ENCODE peak calls at places on chromosomes 13 and 19, in four cellular contexts. One of them, this sample, is unnamed.

GRCh38 chr19:28519950-28520861 is 692.7 kb downstream of the UQCRFS1 start:
- DNase-seq in spleen: no peak
- DNase-seq in CD8-positive, alpha-beta T cell: no peak
- DNase-seq in ascending aorta: no peak
- DNase-seq in this sample: no peak

GRCh38 chr13:100987993-100988392 is 313.4 kb upstream of the TMTC4 start:
- DNase-seq in spleen: no peak
- DNase-seq in CD8-positive, alpha-beta T cell: no peak
- DNase-seq in ascending aorta: no peak
- DNase-seq in this sample: no peak

GRCh38 chr13:24606486-24607170 is 73.6 kb upstream of the ATP12A start:
- DNase-seq in spleen: no peak
- DNase-seq in CD8-positive, alpha-beta T cell: no peak
- DNase-seq in ascending aorta: no peak
- DNase-seq in this sample: no peak

GRCh38 chr19:51185868-51186215 is 39.0 kb upstream of the CD33 start:
- DNase-seq in spleen: no peak
- DNase-seq in CD8-positive, alpha-beta T cell: no peak
- DNase-seq in ascending aorta: no peak
- DNase-seq in this sample: no peak

GRCh38 chr19:35524181-35524838 is 3.8 kb downstream of the SBSN start:
- DNase-seq in spleen: no peak
- DNase-seq in CD8-positive, alpha-beta T cell: no peak
- DNase-seq in ascending aorta: no peak
- DNase-seq in this sample: no peak

GRCh38 chr13:110640591-110641029 is 25.3 kb downstream of the NAXD start:
- DNase-seq in spleen: peak
- DNase-seq in CD8-positive, alpha-beta T cell: no peak
- DNase-seq in ascending aorta: no peak
- DNase-seq in this sample: no peak

GRCh38 chr19:7870571-7871279 is 3.5 kb downstream of the PRR36 start:
- DNase-seq in spleen: no peak
- DNase-seq in CD8-positive, alpha-beta T cell: peak
- DNase-seq in ascending aorta: no peak
- DNase-seq in this sample: peak

GRCh38 chr13:112918746-112919145 is 50.3 kb upstream of the MCF2L start:
- DNase-seq in spleen: no peak
- DNase-seq in CD8-positive, alpha-beta T cell: no peak
- DNase-seq in ascending aorta: no peak
- DNase-seq in this sample: no peak

GRCh38 chr19:34336781-34337271 is 28.2 kb upstream of the GPI start:
- DNase-seq in spleen: no peak
- DNase-seq in CD8-positive, alpha-beta T cell: no peak
- DNase-seq in ascending aorta: peak
- DNase-seq in this sample: peak

GRCh38 chr13:48626077-48626449 is 27.7 kb upstream of the CYSLTR2 start:
- DNase-seq in spleen: no peak
- DNase-seq in CD8-positive, alpha-beta T cell: no peak
- DNase-seq in ascending aorta: no peak
- DNase-seq in this sample: no peak

GRCh38 chr19:8208119-8208709 is 956 bp upstream of the CERS4 start:
- DNase-seq in spleen: no peak
- DNase-seq in CD8-positive, alpha-beta T cell: no peak
- DNase-seq in ascending aorta: no peak
- DNase-seq in this sample: no peak

GRCh38 chr19:55355213-55355821 is 798 bp upstream of the COX6B2 start:
- DNase-seq in spleen: no peak
- DNase-seq in CD8-positive, alpha-beta T cell: no peak
- DNase-seq in ascending aorta: no peak
- DNase-seq in this sample: no peak

GRCh38 chr19:13748169-13748884 is 16.0 kb upstream of the MRI1 start:
- DNase-seq in spleen: no peak
- DNase-seq in CD8-positive, alpha-beta T cell: no peak
- DNase-seq in ascending aorta: no peak
- DNase-seq in this sample: no peak

GRCh38 chr19:17473041-17473440 is 2.7 kb downstream of the SLC27A1 start:
- DNase-seq in spleen: no peak
- DNase-seq in CD8-positive, alpha-beta T cell: no peak
- DNase-seq in ascending aorta: no peak
- DNase-seq in this sample: no peak

GRCh38 chr13:112397108-112397507 is 21.0 kb downstream of the SPACA7 start:
- DNase-seq in spleen: no peak
- DNase-seq in CD8-positive, alpha-beta T cell: no peak
- DNase-seq in ascending aorta: no peak
- DNase-seq in this sample: no peak

GRCh38 chr13:93199856-93200255 is 26.8 kb upstream of the GPC6 start:
- DNase-seq in spleen: no peak
- DNase-seq in CD8-positive, alpha-beta T cell: no peak
- DNase-seq in ascending aorta: no peak
- DNase-seq in this sample: no peak

GRCh38 chr13:18951412-18951811 is 230.2 kb downstream of the TUBA3C start:
- DNase-seq in spleen: peak
- DNase-seq in CD8-positive, alpha-beta T cell: no peak
- DNase-seq in ascending aorta: no peak
- DNase-seq in this sample: no peak

GRCh38 chr13:84481958-84482357 is 599.7 kb upstream of the SLITRK1 start:
- DNase-seq in spleen: no peak
- DNase-seq in CD8-positive, alpha-beta T cell: no peak
- DNase-seq in ascending aorta: no peak
- DNase-seq in this sample: no peak

GRCh38 chr13:102651392-102651791 is 43.5 kb downstream of the METTL21C start:
- DNase-seq in spleen: no peak
- DNase-seq in CD8-positive, alpha-beta T cell: no peak
- DNase-seq in ascending aorta: no peak
- DNase-seq in this sample: no peak

GRCh38 chr19:17748884-17749638 is 2.2 kb upstream of the FCHO1 start:
- DNase-seq in spleen: no peak
- DNase-seq in CD8-positive, alpha-beta T cell: no peak
- DNase-seq in ascending aorta: no peak
- DNase-seq in this sample: no peak

GRCh38 chr19:51811344-51811743 is 16.4 kb downstream of the FPR3 start:
- DNase-seq in spleen: no peak
- DNase-seq in CD8-positive, alpha-beta T cell: no peak
- DNase-seq in ascending aorta: peak
- DNase-seq in this sample: no peak

GRCh38 chr19:6577410-6578125 is 13.4 kb downstream of the CD70 start:
- DNase-seq in spleen: no peak
- DNase-seq in CD8-positive, alpha-beta T cell: no peak
- DNase-seq in ascending aorta: no peak
- DNase-seq in this sample: no peak

GRCh38 chr19:39492225-39492624 is 6.5 kb upstream of the DLL3 start:
- DNase-seq in spleen: no peak
- DNase-seq in CD8-positive, alpha-beta T cell: no peak
- DNase-seq in ascending aorta: no peak
- DNase-seq in this sample: no peak

GRCh38 chr19:19691683-19692082 is 23.0 kb downstream of the ZNF101 start:
- DNase-seq in spleen: no peak
- DNase-seq in CD8-positive, alpha-beta T cell: no peak
- DNase-seq in ascending aorta: no peak
- DNase-seq in this sample: no peak

GRCh38 chr13:104414771-104415170 is 1348.6 kb upstream of the SLC10A2 start:
- DNase-seq in spleen: no peak
- DNase-seq in CD8-positive, alpha-beta T cell: no peak
- DNase-seq in ascending aorta: no peak
- DNase-seq in this sample: no peak
- H3K27ac ChIP-seq in spleen: no peak
- H3K27ac ChIP-seq in CD8-positive, alpha-beta T cell: no peak
- H3K27ac ChIP-seq in ascending aorta: no peak
- H3K27ac ChIP-seq in this sample: no peak

GRCh38 chr19:4060621-4061177 is 6.0 kb downstream of the ZBTB7A start:
- DNase-seq in spleen: peak
- DNase-seq in CD8-positive, alpha-beta T cell: no peak
- DNase-seq in ascending aorta: no peak
- DNase-seq in this sample: no peak

GRCh38 chr19:4061683-4062575 is 4.8 kb downstream of the ZBTB7A start:
- DNase-seq in spleen: peak
- DNase-seq in CD8-positive, alpha-beta T cell: no peak
- DNase-seq in ascending aorta: no peak
- DNase-seq in this sample: no peak

GRCh38 chr19:4059931-4060620 is 6.6 kb downstream of the ZBTB7A start:
- DNase-seq in spleen: peak
- DNase-seq in CD8-positive, alpha-beta T cell: no peak
- DNase-seq in ascending aorta: no peak
- DNase-seq in this sample: no peak

GRCh38 chr19:4062576-4063368 is 3.9 kb downstream of the ZBTB7A start:
- DNase-seq in spleen: peak
- DNase-seq in CD8-positive, alpha-beta T cell: no peak
- DNase-seq in ascending aorta: no peak
- DNase-seq in this sample: no peak

DNA sequence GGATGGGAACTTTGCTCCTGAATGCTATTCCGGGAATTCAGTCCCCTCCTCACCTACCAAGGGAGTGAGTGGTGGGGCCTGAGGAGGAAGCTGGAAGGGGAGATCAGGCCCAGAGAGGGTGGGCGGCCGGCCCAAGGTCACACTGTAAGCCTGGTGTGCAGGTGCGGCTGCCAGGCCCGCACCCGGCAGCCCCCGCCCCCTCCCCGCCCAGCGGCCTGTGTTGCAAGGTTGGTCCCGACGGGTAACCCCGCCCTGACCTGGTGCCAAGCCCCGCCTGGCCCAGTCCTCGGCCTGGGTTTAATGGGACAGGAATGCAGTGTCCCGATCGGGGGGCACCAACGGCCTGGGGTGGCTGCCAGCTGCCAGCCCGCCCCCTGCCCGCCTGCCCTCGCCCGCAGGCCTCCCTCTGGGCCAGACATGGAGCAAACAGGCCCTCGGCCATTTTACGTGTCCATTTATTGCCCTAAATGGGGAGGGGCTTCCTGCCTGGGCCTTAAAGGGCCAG is 5.5 kb downstream of the ZBTB7A start:
- DNase-seq in spleen: peak
- DNase-seq in CD8-positive, alpha-beta T cell: no peak
- DNase-seq in ascending aorta: peak
- DNase-seq in this sample: no peak
- H3K4me3 ChIP-seq in spleen: peak
- H3K4me3 ChIP-seq in CD8-positive, alpha-beta T cell: peak
- H3K4me3 ChIP-seq in ascending aorta: peak
- H3K4me3 ChIP-seq in this sample: no peak

GRCh38 chr19:46788968-46789338 is 559 bp upstream of the SLC1A5 start:
- DNase-seq in spleen: no peak
- DNase-seq in CD8-positive, alpha-beta T cell: no peak
- DNase-seq in ascending aorta: no peak
- DNase-seq in this sample: no peak
- H3K27ac ChIP-seq in spleen: peak
- H3K27ac ChIP-seq in CD8-positive, alpha-beta T cell: no peak
- H3K27ac ChIP-seq in ascending aorta: no peak
- H3K27ac ChIP-seq in this sample: no peak

DNA sequence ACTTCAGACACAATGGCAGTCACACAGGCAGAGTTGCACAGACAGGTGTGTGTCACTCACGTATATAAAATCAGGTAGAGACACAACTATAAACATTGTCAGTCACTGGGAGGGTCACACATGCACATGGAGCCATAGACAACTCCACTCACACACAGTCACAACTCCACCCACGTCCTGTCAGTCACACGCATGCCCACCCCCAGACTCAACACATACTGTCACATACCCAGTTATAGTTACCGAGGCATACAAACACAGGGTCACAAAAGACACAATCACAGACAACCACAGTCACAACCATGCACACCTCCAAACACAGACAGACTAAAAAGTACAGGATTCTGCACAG is 1.5 kb downstream of the NUMBL start:
- DNase-seq in spleen: no peak
- DNase-seq in CD8-positive, alpha-beta T cell: no peak
- DNase-seq in ascending aorta: no peak
- DNase-seq in this sample: no peak
- H3K4me3 ChIP-seq in spleen: no peak
- H3K4me3 ChIP-seq in CD8-positive, alpha-beta T cell: no peak
- H3K4me3 ChIP-seq in ascending aorta: peak
- H3K4me3 ChIP-seq in this sample: peak